ENCODE peak calls at places on chromosomes 5 and 9, in four cellular contexts. One of them, this sample, is unnamed.

GRCh38 chr5:67536892-67537291 is 340.3 kb upstream of the CD180 start:
- DNase-seq in stimulated activated CD8-positive, alpha-beta memory T cell treated with anti-CD3 and anti-CD28 coated beads, Interleukin-4, amount 100 ng/mL, for 1 hour: no peak
- DNase-seq in kidney epithelial cell: no peak
- DNase-seq in left cardiac atrium: no peak
- DNase-seq in this sample: no peak

GRCh38 chr5:134438641-134439621 is 27.2 kb upstream of the CDKN2AIPNL start:
- DNase-seq in kidney epithelial cell: peak
- DNase-seq in stimulated activated CD8-positive, alpha-beta memory T cell treated with anti-CD3 and anti-CD28 coated beads, Interleukin-4, amount 100 ng/mL, for 1 hour: no peak
- DNase-seq in left cardiac atrium: peak
- DNase-seq in this sample: peak

GRCh38 chr5:103120607-103121200 is 603 bp downstream of the PPIP5K2 start:
- DNase-seq in left cardiac atrium: no peak
- DNase-seq in stimulated activated CD8-positive, alpha-beta memory T cell treated with anti-CD3 and anti-CD28 coated beads, Interleukin-4, amount 100 ng/mL, for 1 hour: no peak
- DNase-seq in kidney epithelial cell: no peak
- DNase-seq in this sample: peak

GRCh38 chr5:119315516-119315949 is 40.3 kb upstream of the TNFAIP8 start:
- DNase-seq in kidney epithelial cell: no peak
- DNase-seq in left cardiac atrium: no peak
- DNase-seq in stimulated activated CD8-positive, alpha-beta memory T cell treated with anti-CD3 and anti-CD28 coated beads, Interleukin-4, amount 100 ng/mL, for 1 hour: no peak
- DNase-seq in this sample: no peak

GRCh38 chr5:136018814-136019777 is 9.7 kb upstream of the TGFBI start:
- DNase-seq in kidney epithelial cell: no peak
- DNase-seq in stimulated activated CD8-positive, alpha-beta memory T cell treated with anti-CD3 and anti-CD28 coated beads, Interleukin-4, amount 100 ng/mL, for 1 hour: no peak
- DNase-seq in left cardiac atrium: no peak
- DNase-seq in this sample: peak

GRCh38 chr9:130421154-130421801 is 23.5 kb upstream of the ASS1 start:
- DNase-seq in stimulated activated CD8-positive, alpha-beta memory T cell treated with anti-CD3 and anti-CD28 coated beads, Interleukin-4, amount 100 ng/mL, for 1 hour: no peak
- DNase-seq in left cardiac atrium: no peak
- DNase-seq in kidney epithelial cell: no peak
- DNase-seq in this sample: no peak

GRCh38 chr9:98080346-98080745 is 23.8 kb downstream of the NANS start:
- DNase-seq in kidney epithelial cell: no peak
- DNase-seq in stimulated activated CD8-positive, alpha-beta memory T cell treated with anti-CD3 and anti-CD28 coated beads, Interleukin-4, amount 100 ng/mL, for 1 hour: no peak
- DNase-seq in left cardiac atrium: no peak
- DNase-seq in this sample: peak

GRCh38 chr9:109974143-109974917 is 194.3 kb downstream of the PALM2AKAP2 start:
- DNase-seq in left cardiac atrium: no peak
- DNase-seq in kidney epithelial cell: no peak
- DNase-seq in stimulated activated CD8-positive, alpha-beta memory T cell treated with anti-CD3 and anti-CD28 coated beads, Interleukin-4, amount 100 ng/mL, for 1 hour: no peak
- DNase-seq in this sample: no peak

GRCh38 chr9:69822091-69822750 is 1.6 kb downstream of the CFAP95 start:
- DNase-seq in kidney epithelial cell: no peak
- DNase-seq in left cardiac atrium: no peak
- DNase-seq in stimulated activated CD8-positive, alpha-beta memory T cell treated with anti-CD3 and anti-CD28 coated beads, Interleukin-4, amount 100 ng/mL, for 1 hour: no peak
- DNase-seq in this sample: peak

GRCh38 chr9:108053555-108054061 is 564.0 kb upstream of the KLF4 start:
- DNase-seq in kidney epithelial cell: peak
- DNase-seq in left cardiac atrium: peak
- DNase-seq in stimulated activated CD8-positive, alpha-beta memory T cell treated with anti-CD3 and anti-CD28 coated beads, Interleukin-4, amount 100 ng/mL, for 1 hour: no peak
- DNase-seq in this sample: peak

GRCh38 chr9:36137392-36138004 is 965 bp downstream of the GLIPR2 start:
- DNase-seq in left cardiac atrium: no peak
- DNase-seq in kidney epithelial cell: no peak
- DNase-seq in stimulated activated CD8-positive, alpha-beta memory T cell treated with anti-CD3 and anti-CD28 coated beads, Interleukin-4, amount 100 ng/mL, for 1 hour: no peak
- DNase-seq in this sample: peak

GRCh38 chr5:98772415-98773213 is 849 bp upstream of the RGMB start:
- DNase-seq in left cardiac atrium: peak
- DNase-seq in kidney epithelial cell: no peak
- DNase-seq in stimulated activated CD8-positive, alpha-beta memory T cell treated with anti-CD3 and anti-CD28 coated beads, Interleukin-4, amount 100 ng/mL, for 1 hour: peak
- DNase-seq in this sample: no peak

GRCh38 chr5:82991678-82992323 is 85.4 kb downstream of the TMEM167A start:
- DNase-seq in left cardiac atrium: no peak
- DNase-seq in stimulated activated CD8-positive, alpha-beta memory T cell treated with anti-CD3 and anti-CD28 coated beads, Interleukin-4, amount 100 ng/mL, for 1 hour: no peak
- DNase-seq in kidney epithelial cell: no peak
- DNase-seq in this sample: peak

GRCh38 chr5:176658817-176659216 is 11.5 kb downstream of the TSPAN17 start:
- DNase-seq in kidney epithelial cell: no peak
- DNase-seq in left cardiac atrium: no peak
- DNase-seq in stimulated activated CD8-positive, alpha-beta memory T cell treated with anti-CD3 and anti-CD28 coated beads, Interleukin-4, amount 100 ng/mL, for 1 hour: no peak
- DNase-seq in this sample: peak

GRCh38 chr9:21096172-21096900 is 18.6 kb upstream of the IFNB1 start:
- DNase-seq in stimulated activated CD8-positive, alpha-beta memory T cell treated with anti-CD3 and anti-CD28 coated beads, Interleukin-4, amount 100 ng/mL, for 1 hour: no peak
- DNase-seq in left cardiac atrium: no peak
- DNase-seq in kidney epithelial cell: no peak
- DNase-seq in this sample: peak

GRCh38 chr5:10668697-10669096 is 92.3 kb downstream of the DAP start:
- DNase-seq in kidney epithelial cell: no peak
- DNase-seq in stimulated activated CD8-positive, alpha-beta memory T cell treated with anti-CD3 and anti-CD28 coated beads, Interleukin-4, amount 100 ng/mL, for 1 hour: no peak
- DNase-seq in left cardiac atrium: no peak
- DNase-seq in this sample: peak

GRCh38 chr9:81861644-81862043 is 66.6 kb upstream of the SPATA31D4 start:
- DNase-seq in left cardiac atrium: no peak
- DNase-seq in stimulated activated CD8-positive, alpha-beta memory T cell treated with anti-CD3 and anti-CD28 coated beads, Interleukin-4, amount 100 ng/mL, for 1 hour: no peak
- DNase-seq in kidney epithelial cell: no peak
- DNase-seq in this sample: peak

GRCh38 chr5:150541895-150542294 is 34.0 kb downstream of the NDST1 start:
- DNase-seq in kidney epithelial cell: no peak
- DNase-seq in stimulated activated CD8-positive, alpha-beta memory T cell treated with anti-CD3 and anti-CD28 coated beads, Interleukin-4, amount 100 ng/mL, for 1 hour: no peak
- DNase-seq in left cardiac atrium: no peak
- DNase-seq in this sample: no peak

GRCh38 chr9:97514531-97514930 is 13.1 kb downstream of the TMOD1 start:
- DNase-seq in left cardiac atrium: no peak
- DNase-seq in stimulated activated CD8-positive, alpha-beta memory T cell treated with anti-CD3 and anti-CD28 coated beads, Interleukin-4, amount 100 ng/mL, for 1 hour: no peak
- DNase-seq in kidney epithelial cell: no peak
- DNase-seq in this sample: no peak

GRCh38 chr5:1378096-1378495 is 33.2 kb upstream of the CLPTM1L start:
- DNase-seq in left cardiac atrium: no peak
- DNase-seq in kidney epithelial cell: no peak
- DNase-seq in stimulated activated CD8-positive, alpha-beta memory T cell treated with anti-CD3 and anti-CD28 coated beads, Interleukin-4, amount 100 ng/mL, for 1 hour: no peak
- DNase-seq in this sample: no peak

GRCh38 chr5:56327810-56328209 is 94.7 kb upstream of the ANKRD55 start:
- DNase-seq in left cardiac atrium: no peak
- DNase-seq in stimulated activated CD8-positive, alpha-beta memory T cell treated with anti-CD3 and anti-CD28 coated beads, Interleukin-4, amount 100 ng/mL, for 1 hour: no peak
- DNase-seq in kidney epithelial cell: no peak
- DNase-seq in this sample: no peak

GRCh38 chr5:165057156-165057555 is 1551.7 kb downstream of the MAT2B start:
- DNase-seq in kidney epithelial cell: no peak
- DNase-seq in left cardiac atrium: no peak
- DNase-seq in stimulated activated CD8-positive, alpha-beta memory T cell treated with anti-CD3 and anti-CD28 coated beads, Interleukin-4, amount 100 ng/mL, for 1 hour: no peak
- DNase-seq in this sample: no peak

GRCh38 chr5:71778678-71779276 is 59.7 kb downstream of the CARTPT start:
- DNase-seq in stimulated activated CD8-positive, alpha-beta memory T cell treated with anti-CD3 and anti-CD28 coated beads, Interleukin-4, amount 100 ng/mL, for 1 hour: no peak
- DNase-seq in kidney epithelial cell: no peak
- DNase-seq in left cardiac atrium: no peak
- DNase-seq in this sample: peak

GRCh38 chr9:125361837-125362531 is 100.4 kb downstream of the GAPVD1 start:
- DNase-seq in left cardiac atrium: no peak
- DNase-seq in stimulated activated CD8-positive, alpha-beta memory T cell treated with anti-CD3 and anti-CD28 coated beads, Interleukin-4, amount 100 ng/mL, for 1 hour: no peak
- DNase-seq in kidney epithelial cell: no peak
- DNase-seq in this sample: peak

GRCh38 chr5:96517294-96517693 is 84.2 kb upstream of the PCSK1 start:
- DNase-seq in stimulated activated CD8-positive, alpha-beta memory T cell treated with anti-CD3 and anti-CD28 coated beads, Interleukin-4, amount 100 ng/mL, for 1 hour: no peak
- DNase-seq in left cardiac atrium: no peak
- DNase-seq in kidney epithelial cell: no peak
- DNase-seq in this sample: peak

GRCh38 chr9:130998596-130999264 is 10.2 kb upstream of the LAMC3 start:
- DNase-seq in kidney epithelial cell: no peak
- DNase-seq in left cardiac atrium: no peak
- DNase-seq in stimulated activated CD8-positive, alpha-beta memory T cell treated with anti-CD3 and anti-CD28 coated beads, Interleukin-4, amount 100 ng/mL, for 1 hour: no peak
- DNase-seq in this sample: no peak

GRCh38 chr5:139739612-139739974 is 56.0 kb upstream of the PSD2 start:
- DNase-seq in kidney epithelial cell: no peak
- DNase-seq in left cardiac atrium: no peak
- DNase-seq in stimulated activated CD8-positive, alpha-beta memory T cell treated with anti-CD3 and anti-CD28 coated beads, Interleukin-4, amount 100 ng/mL, for 1 hour: no peak
- DNase-seq in this sample: no peak

GRCh38 chr5:113546711-113547159 is 33.2 kb downstream of the YTHDC2 start:
- DNase-seq in left cardiac atrium: no peak
- DNase-seq in kidney epithelial cell: peak
- DNase-seq in stimulated activated CD8-positive, alpha-beta memory T cell treated with anti-CD3 and anti-CD28 coated beads, Interleukin-4, amount 100 ng/mL, for 1 hour: no peak
- DNase-seq in this sample: peak

GRCh38 chr5:57937501-57937900 is 454.9 kb upstream of the ACTBL2 start:
- DNase-seq in kidney epithelial cell: no peak
- DNase-seq in stimulated activated CD8-positive, alpha-beta memory T cell treated with anti-CD3 and anti-CD28 coated beads, Interleukin-4, amount 100 ng/mL, for 1 hour: no peak
- DNase-seq in left cardiac atrium: no peak
- DNase-seq in this sample: peak

GRCh38 chr9:33143241-33143642 is 23.9 kb downstream of the B4GALT1 start:
- DNase-seq in kidney epithelial cell: peak
- DNase-seq in stimulated activated CD8-positive, alpha-beta memory T cell treated with anti-CD3 and anti-CD28 coated beads, Interleukin-4, amount 100 ng/mL, for 1 hour: no peak
- DNase-seq in left cardiac atrium: no peak
- DNase-seq in this sample: peak

GRCh38 chr5:55994502-55994997 is at the start of gene IL6ST:
- DNase-seq in left cardiac atrium: no peak
- DNase-seq in stimulated activated CD8-positive, alpha-beta memory T cell treated with anti-CD3 and anti-CD28 coated beads, Interleukin-4, amount 100 ng/mL, for 1 hour: no peak
- DNase-seq in kidney epithelial cell: no peak
- DNase-seq in this sample: peak

GRCh38 chr9:131546336-131547084 is 1.2 kb downstream of the PRRT1B start:
- DNase-seq in kidney epithelial cell: no peak
- DNase-seq in stimulated activated CD8-positive, alpha-beta memory T cell treated with anti-CD3 and anti-CD28 coated beads, Interleukin-4, amount 100 ng/mL, for 1 hour: no peak
- DNase-seq in left cardiac atrium: no peak
- DNase-seq in this sample: peak

GRCh38 chr5:140764177-140765020 is 21.5 kb upstream of the PCDHA1 start:
- DNase-seq in kidney epithelial cell: no peak
- DNase-seq in left cardiac atrium: no peak
- DNase-seq in stimulated activated CD8-positive, alpha-beta memory T cell treated with anti-CD3 and anti-CD28 coated beads, Interleukin-4, amount 100 ng/mL, for 1 hour: no peak
- DNase-seq in this sample: no peak

GRCh38 chr5:14440598-14441401 is 140.8 kb upstream of the OTULINL start:
- DNase-seq in left cardiac atrium: peak
- DNase-seq in stimulated activated CD8-positive, alpha-beta memory T cell treated with anti-CD3 and anti-CD28 coated beads, Interleukin-4, amount 100 ng/mL, for 1 hour: no peak
- DNase-seq in kidney epithelial cell: no peak
- DNase-seq in this sample: peak

GRCh38 chr5:77861576-77861975 is 85.4 kb upstream of the TBCA start:
- DNase-seq in left cardiac atrium: no peak
- DNase-seq in kidney epithelial cell: no peak
- DNase-seq in stimulated activated CD8-positive, alpha-beta memory T cell treated with anti-CD3 and anti-CD28 coated beads, Interleukin-4, amount 100 ng/mL, for 1 hour: no peak
- DNase-seq in this sample: no peak

This sample was measured in IMR-90.